ENCODE peak calls at places on chromosomes 4 and X, in seven cellular contexts. R, N, H, M, W, E and Y are unnamed samples.

GRCh38 chr4:38967260-38968095 is 64.7 kb downstream of the TMEM156 start:
- DNase-seq in R (no peak), N (no peak), H (no peak), M (peak; percentile 98), W (peak; percentile 99), E (no peak), Y (peak; percentile 96)

GRCh38 chr4:127410201-127410600 is 222.6 kb upstream of the INTU start:
- DNase-seq in R (peak; percentile 23), N (no peak), H (no peak), M (no peak), W (no peak), E (no peak), Y (no peak)

GRCh38 chr4:69321153-69321729 is 41.0 kb downstream of the UGT2B28 start:
- DNase-seq in R (no peak), N (no peak), H (peak; percentile 30), M (no peak), W (no peak), E (no peak), Y (no peak)

GRCh38 chr4:87807402-87807801 is 8.0 kb downstream of the IBSP start:
- DNase-seq in R (no peak), N (no peak), H (no peak), M (no peak), W (peak; percentile 85), E (no peak), Y (peak; percentile 8)

GRCh38 chr4:168321006-168321405 is 2.5 kb upstream of the DDX60 start:
- DNase-seq in R (no peak), N (no peak), H (no peak), M (no peak), W (no peak), E (no peak), Y (no peak)

GRCh38 chr4:56804551-56804950 is 16.9 kb downstream of the SPINK2 start:
- DNase-seq in R (no peak), N (no peak), H (no peak), M (peak; percentile 83), W (peak; percentile 60), E (no peak), Y (peak; percentile 60)

GRCh38 chr4:107248571-107248970 is 212.5 kb upstream of the DKK2 start:
- DNase-seq in R (no peak), N (no peak), H (no peak), M (peak; percentile 62), W (no peak), E (no peak), Y (no peak)

GRCh38 chrX:34826964-34827363 is 115.6 kb upstream of the FAM47B start:
- DNase-seq in R (no peak), N (no peak), H (no peak), M (no peak), W (no peak), E (no peak), Y (no peak)

GRCh38 chr4:163200950-163201349 is 34.3 kb upstream of the NAF1 start:
- DNase-seq in R (no peak), N (no peak), H (no peak), M (no peak), W (no peak), E (no peak), Y (no peak)

GRCh38 chr4:6917445-6918241 is 8.0 kb downstream of the TBC1D14 start:
- DNase-seq in R (peak; percentile 60), N (peak; percentile 96), H (peak; percentile 69), M (peak; percentile 49), W (no peak), E (peak; percentile 35), Y (no peak)

GRCh38 chrX:10773318-10773717 is 152.9 kb upstream of the MID1 start:
- DNase-seq in R (no peak), N (no peak), H (no peak), M (no peak), W (no peak), E (no peak), Y (no peak)

GRCh38 chr4:151409470-151410313 is 716 bp downstream of the FHIP1A start:
- DNase-seq in R (peak; percentile 14), N (peak; percentile 77), H (peak; percentile 51), M (peak; percentile 8), W (no peak), E (no peak), Y (peak; percentile 17)

GRCh38 chrX:73944582-73944947 is 359.4 kb upstream of the ZCCHC13 start:
- DNase-seq in R (no peak), N (no peak), H (no peak), M (no peak), W (no peak), E (no peak), Y (peak; percentile 26)

GRCh38 chr4:38821739-38822138 is 17.1 kb upstream of the TLR1 start:
- DNase-seq in R (no peak), N (no peak), H (no peak), M (no peak), W (no peak), E (no peak), Y (no peak)

GRCh38 chrX:45329217-45329616 is 128.5 kb upstream of the DIPK2B start:
- DNase-seq in R (no peak), N (no peak), H (no peak), M (no peak), W (peak; percentile 22), E (no peak), Y (no peak)

GRCh38 chrX:54089191-54089590 is 44.9 kb upstream of the PHF8 start:
- DNase-seq in R (no peak), N (no peak), H (no peak), M (no peak), W (no peak), E (no peak), Y (no peak)

GRCh38 chrX:24282381-24283121 is 31.3 kb downstream of the SUPT20HL2 start:
- DNase-seq in R (no peak), N (no peak), H (no peak), M (peak; percentile 31), W (peak; percentile 53), E (no peak), Y (peak; percentile 61)

DNA sequence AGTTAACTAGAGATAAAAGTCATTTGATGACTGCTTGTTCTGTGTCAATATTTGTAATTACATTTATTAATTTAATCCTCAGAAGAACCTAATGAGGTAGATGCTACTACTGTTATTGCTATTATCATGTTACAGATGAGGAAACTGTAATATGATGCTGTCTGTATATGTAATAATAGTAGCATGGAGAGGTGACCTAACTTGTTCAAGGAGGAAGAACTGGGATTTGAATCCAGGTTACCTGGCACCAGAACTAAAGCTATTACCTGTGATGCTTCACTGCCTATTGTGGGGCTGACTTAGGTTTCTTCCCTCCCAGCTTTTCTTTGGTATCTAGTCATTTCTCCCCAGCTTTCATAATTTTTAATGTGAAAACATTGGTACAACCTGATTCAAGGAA is 43.6 kb downstream of the RAPGEF2 start:
- DNase-seq in R (no peak), N (no peak), H (no peak), M (no peak), W (no peak), E (no peak), Y (no peak)
- TF ChIP-seq CTCF in R (no peak), N (no peak), H (no peak), M (no peak), W (no peak), E (no peak), Y (no peak)

DNA sequence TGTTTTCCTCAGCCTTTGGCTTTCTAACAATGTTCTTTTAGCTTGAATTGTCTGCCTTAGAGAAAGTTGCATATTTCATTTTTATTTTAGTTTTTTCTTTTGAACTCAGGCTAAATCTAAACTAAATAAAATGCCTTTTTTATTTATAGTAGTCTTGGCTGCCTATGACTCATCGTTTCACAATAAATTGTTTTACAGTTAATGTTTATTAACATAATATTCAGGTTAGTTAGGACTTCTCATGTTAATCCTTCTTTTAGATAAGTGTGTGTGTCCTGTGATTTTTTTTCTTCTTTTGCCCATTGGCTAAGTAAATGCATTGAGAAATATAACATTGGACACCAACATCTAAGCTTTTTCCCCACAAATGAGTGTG is 1.6 kb downstream of the RP2 start:
- DNase-seq in R (no peak), N (no peak), H (no peak), M (no peak), W (no peak), E (no peak), Y (no peak)
- H3K4me3 ChIP-seq in R (peak overlapping the region; percentile 84), N (peak overlapping the region; percentile 59), H (peak overlapping the region; percentile 60), M (peak overlapping the region; percentile 80), W (peak overlapping the region; percentile 78), E (peak overlapping the region; percentile 74), Y (peak overlapping the region; percentile 65)

GRCh38 chrX:38959736-38960534 is 158.7 kb downstream of the MID1IP1 start:
- DNase-seq in R (no peak), N (no peak), H (no peak), M (no peak), W (peak; percentile 42), E (no peak), Y (peak; percentile 58)
- TF ChIP-seq CTCF in R (no peak), N (no peak), H (no peak), M (no peak), W (no peak), E (no peak), Y (no peak)

GRCh38 chr4:116926631-116927295 is 158.6 kb downstream of the TRAM1L1 start:
- DNase-seq in R (no peak), N (no peak), H (no peak), M (no peak), W (no peak), E (no peak), Y (no peak)

GRCh38 chr4:116930329-116930728 is 155.0 kb downstream of the TRAM1L1 start:
- DNase-seq in R (no peak), N (no peak), H (no peak), M (no peak), W (no peak), E (no peak), Y (no peak)

GRCh38 chr4:116923389-116923788 is 162.0 kb downstream of the TRAM1L1 start:
- DNase-seq in R (no peak), N (no peak), H (no peak), M (no peak), W (no peak), E (no peak), Y (no peak)

DNA sequence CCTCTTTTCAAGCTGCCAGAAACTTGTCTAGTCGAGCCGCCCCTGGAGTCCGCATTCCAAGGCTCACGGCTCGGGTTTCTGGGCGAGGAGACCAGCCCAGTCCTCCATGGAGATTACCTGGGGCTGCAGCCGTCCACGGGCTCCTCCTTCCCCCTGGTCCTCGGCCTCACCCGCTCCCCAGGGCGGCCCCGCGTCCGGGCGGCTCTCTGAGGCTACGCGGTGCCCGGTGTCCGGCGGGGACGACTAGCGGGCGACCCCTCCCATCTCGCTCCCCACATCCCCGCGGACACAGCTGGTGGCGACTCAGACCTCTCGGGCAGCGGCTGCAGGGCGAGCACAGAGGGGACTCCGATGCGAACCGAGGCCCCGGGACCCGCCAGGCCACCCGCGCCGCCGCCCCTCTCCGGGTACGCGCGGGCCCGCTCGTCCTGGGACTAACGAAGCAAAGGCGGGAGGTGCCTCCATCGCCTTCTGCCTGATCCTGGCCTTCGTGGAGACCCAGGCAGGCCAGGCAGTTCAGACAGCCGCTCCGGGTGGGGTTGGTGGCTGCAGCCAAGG is 159.4 kb downstream of the TRAM1L1 start:
- DNase-seq in R (no peak), N (no peak), H (no peak), M (peak; percentile 34), W (no peak), E (no peak), Y (no peak)
- H3K4me3 ChIP-seq in R (peak overlapping the region; percentile 39), N (no peak overlapping the region), H (no peak overlapping the region), M (peak overlapping the region; percentile 45), W (no peak overlapping the region), E (no peak overlapping the region), Y (no peak overlapping the region)